ENCODE peak calls at places on chromosomes 1 and 21, in ten cellular contexts. One of them, this sample, is unnamed.

GRCh38 chr1:64487061-64487460 is 17.1 kb downstream of the CACHD1 start:
- DNase-seq in heart right ventricle: no peak
- DNase-seq in body of pancreas: no peak
- DNase-seq in tibial nerve: no peak
- DNase-seq in stomach: no peak
- DNase-seq in fibroblast of lung: no peak
- DNase-seq in CD8-positive, alpha-beta T cell: no peak
- DNase-seq in transverse colon: no peak
- DNase-seq in Panc1: no peak
- DNase-seq in neural crest cell: no peak
- DNase-seq in this sample: no peak

GRCh38 chr1:19922015-19922688 is 1.3 kb downstream of the PLA2G2E start:
- DNase-seq in heart right ventricle: no peak
- DNase-seq in body of pancreas: no peak
- DNase-seq in tibial nerve: no peak
- DNase-seq in stomach: no peak
- DNase-seq in fibroblast of lung: no peak
- DNase-seq in CD8-positive, alpha-beta T cell: no peak
- DNase-seq in transverse colon: no peak
- DNase-seq in Panc1: no peak
- DNase-seq in neural crest cell: no peak
- DNase-seq in this sample: no peak

GRCh38 chr1:184386271-184387068 is at the start of gene C1orf21:
- DNase-seq in heart right ventricle: peak
- DNase-seq in body of pancreas: peak
- DNase-seq in tibial nerve: peak
- DNase-seq in stomach: peak
- DNase-seq in fibroblast of lung: peak
- DNase-seq in CD8-positive, alpha-beta T cell: peak
- DNase-seq in transverse colon: peak
- DNase-seq in Panc1: no peak
- DNase-seq in neural crest cell: peak
- DNase-seq in this sample: peak

GRCh38 chr1:182845894-182846293 is 6.7 kb downstream of the DHX9 start:
- DNase-seq in heart right ventricle: no peak
- DNase-seq in body of pancreas: no peak
- DNase-seq in tibial nerve: no peak
- DNase-seq in stomach: no peak
- DNase-seq in fibroblast of lung: no peak
- DNase-seq in CD8-positive, alpha-beta T cell: no peak
- DNase-seq in transverse colon: no peak
- DNase-seq in Panc1: no peak
- DNase-seq in neural crest cell: no peak
- DNase-seq in this sample: no peak

GRCh38 chr1:87155180-87155579 is 173.5 kb upstream of the LMO4 start:
- DNase-seq in heart right ventricle: no peak
- DNase-seq in body of pancreas: no peak
- DNase-seq in tibial nerve: no peak
- DNase-seq in stomach: no peak
- DNase-seq in fibroblast of lung: no peak
- DNase-seq in CD8-positive, alpha-beta T cell: no peak
- DNase-seq in transverse colon: no peak
- DNase-seq in Panc1: no peak
- DNase-seq in neural crest cell: no peak
- DNase-seq in this sample: no peak

GRCh38 chr1:24540906-24541710 is 14.8 kb upstream of the NCMAP start:
- DNase-seq in heart right ventricle: no peak
- DNase-seq in body of pancreas: peak
- DNase-seq in tibial nerve: no peak
- DNase-seq in stomach: peak
- DNase-seq in fibroblast of lung: peak
- DNase-seq in CD8-positive, alpha-beta T cell: no peak
- DNase-seq in transverse colon: peak
- DNase-seq in Panc1: peak
- DNase-seq in neural crest cell: no peak
- DNase-seq in this sample: no peak

GRCh38 chr1:5448486-5448885 is 543.7 kb downstream of the NPHP4 start:
- DNase-seq in heart right ventricle: no peak
- DNase-seq in body of pancreas: no peak
- DNase-seq in tibial nerve: no peak
- DNase-seq in stomach: no peak
- DNase-seq in fibroblast of lung: no peak
- DNase-seq in CD8-positive, alpha-beta T cell: peak
- DNase-seq in transverse colon: no peak
- DNase-seq in Panc1: no peak
- DNase-seq in neural crest cell: no peak
- DNase-seq in this sample: no peak

GRCh38 chr21:46636550-46637289 is 1.2 kb downstream of the PRMT2 start:
- DNase-seq in heart right ventricle: no peak
- DNase-seq in body of pancreas: no peak
- DNase-seq in tibial nerve: no peak
- DNase-seq in stomach: no peak
- DNase-seq in fibroblast of lung: no peak
- DNase-seq in CD8-positive, alpha-beta T cell: no peak
- DNase-seq in transverse colon: no peak
- DNase-seq in Panc1: no peak
- DNase-seq in neural crest cell: no peak
- DNase-seq in this sample: no peak

DNA sequence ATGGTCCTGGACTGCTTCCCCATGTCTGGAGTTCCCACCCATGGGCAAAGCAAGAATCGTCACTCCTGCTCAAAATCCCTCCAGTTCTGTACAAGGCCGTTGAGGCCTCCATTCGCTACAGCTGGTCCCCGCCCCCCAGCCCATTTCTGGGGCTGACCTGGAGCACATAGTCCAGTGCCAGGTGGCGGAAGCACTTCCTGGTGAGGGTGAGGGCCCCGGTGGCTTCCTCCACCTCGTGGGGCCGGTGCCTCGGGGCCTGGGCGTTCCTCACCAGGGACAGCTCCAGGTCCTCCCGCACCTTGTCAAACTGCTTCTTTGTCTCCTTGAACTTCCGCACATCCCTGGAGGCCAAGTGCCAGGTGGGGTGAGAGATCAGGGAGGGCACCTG is 7.4 kb downstream of the ACAP3 start:
- DNase-seq in heart right ventricle: no peak
- DNase-seq in body of pancreas: no peak
- DNase-seq in tibial nerve: no peak
- DNase-seq in stomach: no peak
- DNase-seq in fibroblast of lung: no peak
- DNase-seq in CD8-positive, alpha-beta T cell: no peak
- DNase-seq in transverse colon: no peak
- DNase-seq in Panc1: no peak
- DNase-seq in neural crest cell: no peak
- DNase-seq in this sample: no peak
- TF ChIP-seq CTCF in heart right ventricle: no peak
- TF ChIP-seq CTCF in body of pancreas: no peak
- TF ChIP-seq CTCF in tibial nerve: no peak
- TF ChIP-seq CTCF in stomach: no peak
- TF ChIP-seq CTCF in fibroblast of lung: no peak
- TF ChIP-seq CTCF in CD8-positive, alpha-beta T cell: no peak
- TF ChIP-seq CTCF in transverse colon: no peak
- TF ChIP-seq CTCF in Panc1: peak
- TF ChIP-seq CTCF in neural crest cell: peak
- TF ChIP-seq CTCF in this sample: no peak

GRCh38 chr1:204131978-204132377 is 19.9 kb downstream of the ETNK2 start:
- DNase-seq in heart right ventricle: no peak
- DNase-seq in body of pancreas: no peak
- DNase-seq in tibial nerve: no peak
- DNase-seq in stomach: no peak
- DNase-seq in fibroblast of lung: no peak
- DNase-seq in CD8-positive, alpha-beta T cell: no peak
- DNase-seq in transverse colon: no peak
- DNase-seq in Panc1: no peak
- DNase-seq in neural crest cell: no peak
- DNase-seq in this sample: no peak

GRCh38 chr1:204128964-204129896 is 22.6 kb downstream of the ETNK2 start:
- DNase-seq in heart right ventricle: peak
- DNase-seq in body of pancreas: peak
- DNase-seq in tibial nerve: peak
- DNase-seq in stomach: peak
- DNase-seq in fibroblast of lung: peak
- DNase-seq in CD8-positive, alpha-beta T cell: peak
- DNase-seq in transverse colon: peak
- DNase-seq in Panc1: no peak
- DNase-seq in neural crest cell: peak
- DNase-seq in this sample: no peak

GRCh38 chr1:204130178-204130577 is 21.7 kb downstream of the ETNK2 start:
- DNase-seq in heart right ventricle: no peak
- DNase-seq in body of pancreas: peak
- DNase-seq in tibial nerve: no peak
- DNase-seq in stomach: peak
- DNase-seq in fibroblast of lung: no peak
- DNase-seq in CD8-positive, alpha-beta T cell: no peak
- DNase-seq in transverse colon: no peak
- DNase-seq in Panc1: no peak
- DNase-seq in neural crest cell: no peak
- DNase-seq in this sample: no peak

GRCh38 chr1:204132718-204133117 is 19.1 kb downstream of the ETNK2 start:
- DNase-seq in heart right ventricle: no peak
- DNase-seq in body of pancreas: no peak
- DNase-seq in tibial nerve: no peak
- DNase-seq in stomach: no peak
- DNase-seq in fibroblast of lung: no peak
- DNase-seq in CD8-positive, alpha-beta T cell: no peak
- DNase-seq in transverse colon: no peak
- DNase-seq in Panc1: no peak
- DNase-seq in neural crest cell: no peak
- DNase-seq in this sample: no peak

DNA sequence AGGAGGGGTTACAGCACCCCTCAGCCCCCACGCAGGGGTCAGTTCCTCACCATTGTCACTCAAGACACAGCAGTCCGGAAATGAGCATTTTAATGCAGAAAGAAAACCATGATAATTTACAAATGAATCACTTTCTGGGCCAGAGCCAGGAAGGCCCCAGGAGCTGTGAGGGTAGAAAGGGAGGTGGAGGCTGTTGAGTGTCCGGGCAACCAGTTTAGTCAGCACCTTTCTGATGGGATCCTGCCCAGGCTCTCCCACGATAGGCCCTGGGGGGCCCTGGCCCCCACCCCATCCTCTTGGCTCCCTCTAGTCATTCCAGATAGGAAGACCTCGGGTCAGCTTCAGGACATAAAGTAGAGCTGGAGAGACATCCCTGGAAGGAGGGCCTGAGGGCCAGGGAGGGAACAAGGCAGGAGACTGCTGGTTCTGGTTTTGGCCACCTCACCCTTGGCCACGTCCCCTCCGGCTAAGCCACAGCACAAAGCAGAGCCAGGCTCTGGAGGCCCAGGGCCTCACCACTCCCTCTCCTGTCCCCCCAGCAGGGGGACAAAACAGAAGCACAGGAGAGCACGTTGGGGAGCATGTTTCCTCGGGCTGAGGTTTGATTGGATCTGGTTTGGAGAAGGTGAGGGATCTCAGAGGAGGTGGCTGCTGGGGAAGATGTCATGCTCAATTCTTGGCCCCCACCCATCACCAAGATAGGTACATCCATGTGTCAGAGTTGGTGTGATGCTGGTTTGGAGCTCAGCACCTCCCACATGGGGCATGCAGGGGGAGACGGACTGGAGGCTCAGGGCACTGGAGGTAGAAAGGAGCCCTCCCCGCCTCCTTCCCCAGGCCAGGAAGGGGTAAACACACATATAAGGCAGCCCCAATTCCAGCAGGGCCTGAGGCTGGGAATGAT is 20.6 kb downstream of the ETNK2 start:
- DNase-seq in heart right ventricle: no peak
- DNase-seq in body of pancreas: peak
- DNase-seq in tibial nerve: peak
- DNase-seq in stomach: no peak
- DNase-seq in fibroblast of lung: peak
- DNase-seq in CD8-positive, alpha-beta T cell: no peak
- DNase-seq in transverse colon: no peak
- DNase-seq in Panc1: no peak
- DNase-seq in neural crest cell: no peak
- DNase-seq in this sample: peak
- TF ChIP-seq CTCF in heart right ventricle: no peak
- TF ChIP-seq CTCF in body of pancreas: no peak
- TF ChIP-seq CTCF in tibial nerve: no peak
- TF ChIP-seq CTCF in stomach: no peak
- TF ChIP-seq CTCF in fibroblast of lung: peak
- TF ChIP-seq CTCF in CD8-positive, alpha-beta T cell: no peak
- TF ChIP-seq CTCF in transverse colon: no peak
- TF ChIP-seq CTCF in Panc1: no peak
- TF ChIP-seq CTCF in neural crest cell: no peak
- TF ChIP-seq CTCF in this sample: no peak

GRCh38 chr1:25874635-25875153 is 814 bp downstream of the PAQR7 start:
- DNase-seq in heart right ventricle: no peak
- DNase-seq in body of pancreas: no peak
- DNase-seq in tibial nerve: no peak
- DNase-seq in stomach: no peak
- DNase-seq in fibroblast of lung: no peak
- DNase-seq in CD8-positive, alpha-beta T cell: no peak
- DNase-seq in transverse colon: no peak
- DNase-seq in Panc1: no peak
- DNase-seq in neural crest cell: no peak
- DNase-seq in this sample: no peak

GRCh38 chr1:25875856-25876692 is 566 bp upstream of the PAQR7 start:
- DNase-seq in heart right ventricle: no peak
- DNase-seq in body of pancreas: no peak
- DNase-seq in tibial nerve: no peak
- DNase-seq in stomach: no peak
- DNase-seq in fibroblast of lung: no peak
- DNase-seq in CD8-positive, alpha-beta T cell: no peak
- DNase-seq in transverse colon: no peak
- DNase-seq in Panc1: no peak
- DNase-seq in neural crest cell: peak
- DNase-seq in this sample: no peak

GRCh38 chr1:25876693-25877077 is 1.2 kb upstream of the PAQR7 start:
- DNase-seq in heart right ventricle: no peak
- DNase-seq in body of pancreas: no peak
- DNase-seq in tibial nerve: no peak
- DNase-seq in stomach: no peak
- DNase-seq in fibroblast of lung: no peak
- DNase-seq in CD8-positive, alpha-beta T cell: no peak
- DNase-seq in transverse colon: no peak
- DNase-seq in Panc1: no peak
- DNase-seq in neural crest cell: no peak
- DNase-seq in this sample: no peak

GRCh38 chr1:25874209-25874608 is 1.3 kb downstream of the PAQR7 start:
- DNase-seq in heart right ventricle: no peak
- DNase-seq in body of pancreas: no peak
- DNase-seq in tibial nerve: no peak
- DNase-seq in stomach: no peak
- DNase-seq in fibroblast of lung: no peak
- DNase-seq in CD8-positive, alpha-beta T cell: no peak
- DNase-seq in transverse colon: no peak
- DNase-seq in Panc1: no peak
- DNase-seq in neural crest cell: no peak
- DNase-seq in this sample: no peak

GRCh38 chr1:25875154-25875855 is at the start of gene PAQR7:
- DNase-seq in heart right ventricle: peak
- DNase-seq in body of pancreas: peak
- DNase-seq in tibial nerve: peak
- DNase-seq in stomach: peak
- DNase-seq in fibroblast of lung: peak
- DNase-seq in CD8-positive, alpha-beta T cell: peak
- DNase-seq in transverse colon: peak
- DNase-seq in Panc1: no peak
- DNase-seq in neural crest cell: peak
- DNase-seq in this sample: no peak
- TF ChIP-seq CTCF in heart right ventricle: no peak
- TF ChIP-seq CTCF in body of pancreas: no peak
- TF ChIP-seq CTCF in tibial nerve: no peak
- TF ChIP-seq CTCF in stomach: no peak
- TF ChIP-seq CTCF in fibroblast of lung: peak
- TF ChIP-seq CTCF in CD8-positive, alpha-beta T cell: no peak
- TF ChIP-seq CTCF in transverse colon: no peak
- TF ChIP-seq CTCF in Panc1: no peak
- TF ChIP-seq CTCF in neural crest cell: no peak
- TF ChIP-seq CTCF in this sample: no peak

GRCh38 chr1:91487469-91487868 is 13.2 kb upstream of the CDC7 start:
- DNase-seq in heart right ventricle: no peak
- DNase-seq in body of pancreas: no peak
- DNase-seq in tibial nerve: no peak
- DNase-seq in stomach: no peak
- DNase-seq in fibroblast of lung: no peak
- DNase-seq in CD8-positive, alpha-beta T cell: no peak
- DNase-seq in transverse colon: no peak
- DNase-seq in Panc1: no peak
- DNase-seq in neural crest cell: no peak
- DNase-seq in this sample: no peak
- TF ChIP-seq CTCF in heart right ventricle: no peak
- TF ChIP-seq CTCF in body of pancreas: no peak
- TF ChIP-seq CTCF in tibial nerve: no peak
- TF ChIP-seq CTCF in stomach: no peak
- TF ChIP-seq CTCF in fibroblast of lung: no peak
- TF ChIP-seq CTCF in CD8-positive, alpha-beta T cell: no peak
- TF ChIP-seq CTCF in transverse colon: no peak
- TF ChIP-seq CTCF in Panc1: no peak
- TF ChIP-seq CTCF in neural crest cell: no peak
- TF ChIP-seq CTCF in this sample: no peak

This sample was measured in omental fat pad.